ENCODE peak calls at places on chromosomes 7 and 10, in eight cellular contexts. X, K, R, E, L, I, J and V are unnamed samples.

GRCh38 chr10:96496281-96496925 is 17.3 kb downstream of the TLL2 start:
- DNase-seq in X (no peak), K (no peak), R (no peak), E (no peak), L (no peak), I (no peak), J (peak), V (peak)

GRCh38 chr10:79488303-79488702 is 24.0 kb upstream of the EIF5AL1 start:
- DNase-seq in X (no peak), K (no peak), R (no peak), E (peak), L (peak), I (peak), J (peak), V (peak)

GRCh38 chr7:116524609-116525297 is at the start of gene CAV1:
- DNase-seq in X (peak), K (no peak), R (no peak), E (peak), L (peak), I (peak), J (peak), V (peak)

GRCh38 chr7:149599636-149600206 is 102.1 kb upstream of the ZNF746 start:
- DNase-seq in X (no peak), K (no peak), R (no peak), E (no peak), L (no peak), I (no peak), J (no peak), V (no peak)

GRCh38 chr7:141045842-141046630 is 27.8 kb upstream of the TMEM178B start:
- DNase-seq in X (no peak), K (no peak), R (no peak), E (no peak), L (no peak), I (no peak), J (peak), V (no peak)

GRCh38 chr7:69622960-69623359 is 24.7 kb downstream of the AUTS2 start:
- DNase-seq in X (no peak), K (no peak), R (no peak), E (no peak), L (no peak), I (no peak), J (no peak), V (no peak)

GRCh38 chr7:32670105-32670504 is 174.8 kb downstream of the AVL9 start:
- DNase-seq in X (no peak), K (no peak), R (no peak), E (no peak), L (peak), I (no peak), J (peak), V (no peak)

GRCh38 chr10:126902157-126902556 is 3.1 kb upstream of the DOCK1 start:
- DNase-seq in X (no peak), K (no peak), R (no peak), E (no peak), L (peak), I (no peak), J (peak), V (no peak)

GRCh38 chr7:98186452-98187137 is 24.6 kb upstream of the BHLHA15 start:
- DNase-seq in X (no peak), K (no peak), R (no peak), E (no peak), L (no peak), I (no peak), J (peak), V (no peak)

GRCh38 chr10:33190406-33190805 is 144.1 kb downstream of the NRP1 start:
- DNase-seq in X (no peak), K (no peak), R (no peak), E (no peak), L (no peak), I (no peak), J (no peak), V (no peak)

GRCh38 chr7:94823952-94824351 is 83.4 kb upstream of the PPP1R9A start:
- DNase-seq in X (no peak), K (no peak), R (no peak), E (no peak), L (peak), I (no peak), J (peak), V (no peak)

GRCh38 chr10:104208730-104209129 is 23.4 kb downstream of the CFAP43 start:
- DNase-seq in X (no peak), K (no peak), R (no peak), E (no peak), L (no peak), I (no peak), J (no peak), V (no peak)

GRCh38 chr10:119663866-119664698 is 12.9 kb downstream of the BAG3 start:
- DNase-seq in X (peak), K (no peak), R (no peak), E (no peak), L (no peak), I (no peak), J (no peak), V (no peak)

GRCh38 chr10:62183857-62184805 is 84.5 kb downstream of the RTKN2 start:
- DNase-seq in X (no peak), K (no peak), R (no peak), E (no peak), L (no peak), I (no peak), J (no peak), V (no peak)

GRCh38 chr10:50387736-50388081 is 136.4 kb upstream of the ASAH2 start:
- DNase-seq in X (no peak), K (no peak), R (no peak), E (no peak), L (no peak), I (no peak), J (no peak), V (no peak)

GRCh38 chr10:44651834-44652233 is 259.3 kb upstream of the TMEM72 start:
- DNase-seq in X (no peak), K (no peak), R (no peak), E (no peak), L (no peak), I (peak), J (peak), V (no peak)

GRCh38 chr7:28069788-28070187 is 110.8 kb downstream of the JAZF1 start:
- DNase-seq in X (no peak), K (no peak), R (peak), E (peak), L (no peak), I (no peak), J (peak), V (no peak)

GRCh38 chr10:70607936-70608335 is 5.4 kb upstream of the PRF1 start:
- DNase-seq in X (no peak), K (no peak), R (no peak), E (no peak), L (no peak), I (no peak), J (no peak), V (no peak)

GRCh38 chr10:129079705-129080104 is 387.3 kb upstream of the MGMT start:
- DNase-seq in X (no peak), K (no peak), R (no peak), E (peak), L (no peak), I (no peak), J (no peak), V (peak)

GRCh38 chr7:30225863-30226361 is 58.5 kb upstream of the ZNRF2 start:
- DNase-seq in X (no peak), K (peak), R (peak), E (peak), L (peak), I (peak), J (peak), V (no peak)

GRCh38 chr7:133303931-133304330 is 51.1 kb downstream of the EXOC4 start:
- DNase-seq in X (no peak), K (no peak), R (no peak), E (no peak), L (no peak), I (no peak), J (no peak), V (no peak)

GRCh38 chr10:32931593-32931992 is 26.4 kb downstream of the ITGB1 start:
- DNase-seq in X (no peak), K (no peak), R (no peak), E (no peak), L (no peak), I (no peak), J (no peak), V (no peak)

GRCh38 chr10:13416760-13417159 is 68.7 kb upstream of the SEPHS1 start:
- DNase-seq in X (no peak), K (no peak), R (no peak), E (no peak), L (no peak), I (no peak), J (no peak), V (no peak)

GRCh38 chr7:4386190-4386589 is 295.9 kb upstream of the FOXK1 start:
- DNase-seq in X (no peak), K (no peak), R (no peak), E (no peak), L (no peak), I (no peak), J (no peak), V (no peak)

GRCh38 chr7:2763607-2764006 is 75.6 kb downstream of the AMZ1 start:
- DNase-seq in X (no peak), K (no peak), R (no peak), E (no peak), L (no peak), I (no peak), J (no peak), V (no peak)